ENCODE peak calls at places on chromosomes 16 and 17, in nine cellular contexts. H, G, S, J, P, C, V, L and F are unnamed samples.

GRCh38 chr16:84254080-84254479 is 14.3 kb upstream of the KCNG4 start:
- DNase-seq in H (no peak), G (no peak), S (no peak), J (no peak), P (no peak), C (no peak), V (no peak), L (no peak), F (no peak)

GRCh38 chr17:41474863-41475262 is 6.1 kb downstream of the KRT35 start:
- DNase-seq in H (no peak), G (no peak), S (no peak), J (no peak), P (no peak), C (no peak), V (no peak), L (no peak), F (no peak)

GRCh38 chr16:48378276-48378675 is 6.9 kb downstream of the SIAH1 start:
- DNase-seq in H (no peak), G (no peak), S (no peak), J (no peak), P (no peak), C (no peak), V (no peak), L (no peak), F (no peak)

GRCh38 chr17:60094754-60095153 is 16.0 kb upstream of the HEATR6 start:
- DNase-seq in H (peak), G (no peak), S (no peak), J (no peak), P (no peak), C (no peak), V (peak), L (no peak), F (no peak)

GRCh38 chr17:78709119-78709681 is 72.9 kb downstream of the CYTH1 start:
- DNase-seq in H (peak), G (no peak), S (no peak), J (no peak), P (no peak), C (no peak), V (no peak), L (no peak), F (no peak)

GRCh38 chr16:80887062-80887461 is 82.7 kb upstream of the CDYL2 start:
- DNase-seq in H (no peak), G (no peak), S (no peak), J (no peak), P (no peak), C (no peak), V (no peak), L (no peak), F (no peak)

GRCh38 chr17:5468075-5468473 is 708 bp downstream of the DHX33 start:
- DNase-seq in H (peak), G (no peak), S (no peak), J (no peak), P (no peak), C (no peak), V (no peak), L (no peak), F (no peak)

GRCh38 chr17:27244481-27245223 is 49.3 kb upstream of the WSB1 start:
- DNase-seq in H (no peak), G (peak), S (no peak), J (peak), P (peak), C (no peak), V (peak), L (no peak), F (no peak)

GRCh38 chr16:25155553-25156460 is 44.3 kb downstream of the LCMT1 start:
- DNase-seq in H (no peak), G (no peak), S (no peak), J (no peak), P (no peak), C (no peak), V (no peak), L (no peak), F (no peak)